ENCODE peak calls at places on chromosomes 7 and 10, in five cellular contexts. Q, G, L, J and K are unnamed samples.
A peak's percentile ranks its signal among the peaks of the same experiment; 100 is the strongest.

GRCh38 chr7:84123903-84124573 is 70.6 kb downstream of the SEMA3A start:
- DNase-seq in Q (peak; percentile 14), G (no peak), L (no peak), J (no peak), K (no peak)

GRCh38 chr10:99676435-99676834 is 17.1 kb downstream of the ENTPD7 start:
- DNase-seq in L (no peak), Q (no peak), J (no peak), G (peak; percentile 79), K (no peak)

GRCh38 chr10:8079126-8079525 is 24.6 kb downstream of the GATA3 start:
- DNase-seq in J (no peak), G (no peak), L (no peak), Q (no peak), K (no peak)

GRCh38 chr10:51369903-51370302 is 295.6 kb downstream of the PRKG1 start:
- DNase-seq in Q (no peak), G (peak; percentile 43), L (no peak), J (no peak), K (no peak)

GRCh38 chr10:103123282-103124033 is 69.6 kb downstream of the NT5C2 start:
- DNase-seq in L (no peak), G (no peak), J (no peak), Q (no peak), K (no peak)

GRCh38 chr10:37638569-37638968 is 218.8 kb downstream of the ZNF248 start:
- DNase-seq in J (no peak), Q (no peak), G (no peak), L (no peak), K (no peak)

GRCh38 chr10:68727146-68727545 is 6.1 kb downstream of the CCAR1 start:
- DNase-seq in Q (no peak), G (no peak), L (no peak), J (no peak), K (no peak)

GRCh38 chr7:133265821-133266220 is 12.9 kb downstream of the EXOC4 start:
- DNase-seq in L (no peak), G (peak; percentile 42), Q (no peak), J (no peak), K (no peak)

GRCh38 chr10:117496031-117496430 is 46.5 kb upstream of the EMX2 start:
- DNase-seq in J (no peak), Q (no peak), L (no peak), G (no peak), K (no peak)

GRCh38 chr10:120606051-120606764 is 149.2 kb downstream of the PLPP4 start:
- DNase-seq in Q (no peak), G (no peak), L (no peak), J (no peak), K (no peak)

DNA sequence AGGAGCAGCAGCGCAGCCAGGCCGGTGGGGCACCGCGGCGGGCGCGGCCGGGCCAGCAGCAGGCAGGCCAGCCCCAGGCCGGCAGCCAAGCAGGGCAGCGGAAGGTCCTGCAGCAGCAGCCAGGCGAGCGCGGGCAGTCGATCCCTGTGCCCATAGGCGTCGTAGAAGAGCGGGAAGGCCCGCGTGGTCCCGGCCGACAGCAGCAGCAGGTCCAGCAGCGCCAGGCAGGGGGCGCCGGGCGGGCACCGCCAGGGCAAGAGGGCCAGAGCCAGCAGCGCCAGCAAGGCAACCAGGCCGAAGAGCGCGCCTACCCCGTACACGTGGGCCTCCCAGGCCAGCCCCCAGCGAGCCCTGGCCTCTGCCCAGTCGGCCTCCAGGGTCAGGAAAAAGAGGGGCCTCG is 8.4 kb upstream of the RBM28 start:
- DNase-seq in L (no peak), J (no peak), Q (no peak), G (peak; percentile 73), K (peak; percentile 79)
- TF ChIP-seq CTCF in L (no peak), J (peak; percentile 50), Q (peak; percentile 16), G (peak; percentile 58), K (peak; percentile 48)

GRCh38 chr10:87092356-87092860 is 2.2 kb downstream of the GLUD1 start:
- DNase-seq in J (no peak), Q (no peak), G (peak; percentile 55), L (no peak), K (no peak)

GRCh38 chr10:87094373-87095240 is at the start of the genes GLUD1 and SHLD2:
- DNase-seq in L (peak; percentile 73), Q (peak; percentile 97), J (peak; percentile 93), G (peak; percentile 95), K (peak; percentile 97)

GRCh38 chr10:87092861-87093460 is 1.7 kb downstream of the GLUD1 start:
- DNase-seq in L (no peak), Q (peak; percentile 82), G (peak; percentile 42), J (no peak), K (no peak)

GRCh38 chr10:87093461-87094372 is 926 bp downstream of the GLUD1 start:
- DNase-seq in L (peak; percentile 57), J (peak; percentile 70), Q (peak; percentile 77), G (peak; percentile 40), K (peak; percentile 86)

GRCh38 chr10:87095241-87095945 is 387 bp downstream of the SHLD2 start:
- DNase-seq in L (peak; percentile 72), J (peak; percentile 83), Q (peak; percentile 74), G (peak; percentile 94), K (peak; percentile 95)
- TF ChIP-seq CTCF in L (no peak), J (no peak), Q (no peak), G (no peak), K (no peak)

DNA sequence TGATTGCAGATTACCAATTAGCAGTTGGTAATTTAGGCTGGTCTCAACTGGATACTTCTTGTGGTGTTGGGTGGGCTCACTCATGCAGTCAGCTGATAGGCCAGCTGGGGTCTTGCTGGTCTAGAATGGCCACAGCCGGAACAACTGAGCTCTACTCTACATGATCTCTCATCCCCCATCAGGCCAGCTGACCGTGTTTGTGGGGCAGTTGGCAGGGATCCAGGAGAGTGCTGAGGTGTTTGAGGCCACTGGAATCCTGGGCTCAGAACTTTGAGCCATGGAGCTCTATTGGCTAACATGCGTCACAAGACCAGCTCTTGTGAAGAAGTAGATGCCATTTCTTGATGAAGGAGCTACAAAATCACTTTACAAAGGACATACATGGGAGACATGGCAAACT is 242.4 kb downstream of the GFRA1 start:
- DNase-seq in Q (no peak), L (no peak), G (no peak), J (no peak), K (no peak)
- TF ChIP-seq CTCF in Q (no peak), L (no peak), G (no peak), J (no peak), K (no peak)

GRCh38 chr7:21256310-21256877 is 171.5 kb upstream of the SP4 start:
- DNase-seq in Q (peak; percentile 64), L (no peak), J (no peak), G (peak; percentile 57), K (no peak)

GRCh38 chr7:21251166-21251806 is 176.6 kb upstream of the SP4 start:
- DNase-seq in Q (no peak), J (no peak), G (no peak), L (no peak), K (no peak)

DNA sequence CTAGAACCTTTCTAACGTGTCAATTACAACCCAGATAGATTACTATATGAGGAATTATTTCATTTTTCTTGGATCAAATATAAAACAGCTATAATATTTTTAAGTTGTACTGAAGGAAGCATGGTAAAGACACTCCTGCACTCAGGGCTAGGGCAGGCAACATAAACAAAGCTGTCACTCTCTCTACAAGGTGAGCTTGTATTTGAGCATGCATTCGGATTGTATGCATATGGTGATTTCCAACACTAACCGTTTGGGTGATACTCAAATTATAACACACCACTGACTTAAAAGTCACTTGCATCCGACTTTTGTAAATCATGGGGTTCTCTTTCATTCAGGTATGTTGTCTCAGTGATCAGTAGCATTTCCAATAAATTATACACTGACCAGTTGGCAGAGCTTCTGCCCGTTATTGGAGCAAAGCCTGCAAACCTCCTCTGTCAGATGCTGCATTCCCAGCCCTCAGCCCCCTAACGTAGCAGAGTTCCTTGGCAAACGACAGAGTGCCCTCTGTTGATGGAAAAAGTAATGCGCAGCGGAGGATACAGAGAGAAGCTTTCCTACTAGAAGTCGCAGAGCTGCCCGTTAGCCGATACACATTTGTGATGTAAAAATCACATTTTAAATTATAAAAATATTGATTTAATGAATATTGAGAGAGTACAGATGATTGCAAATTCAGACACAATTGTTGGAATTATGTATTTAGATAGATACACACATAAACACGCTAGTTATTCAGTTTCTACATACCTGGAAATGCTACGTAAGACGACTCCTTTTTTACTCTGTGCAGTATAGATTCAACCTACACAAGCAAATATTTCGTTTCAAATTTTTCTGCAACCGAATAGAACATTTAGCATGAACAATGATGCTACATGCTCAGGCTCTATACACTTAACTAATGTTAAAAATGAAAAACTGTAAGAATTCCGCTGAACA is 173.9 kb upstream of the SP4 start:
- DNase-seq in G (peak; percentile 64), J (no peak), L (peak; percentile 73), Q (peak; percentile 42), K (no peak)
- TF ChIP-seq CTCF in G (peak; percentile 71), J (no peak), L (peak; percentile 39), Q (peak; percentile 37), K (peak; percentile 62)

DNA sequence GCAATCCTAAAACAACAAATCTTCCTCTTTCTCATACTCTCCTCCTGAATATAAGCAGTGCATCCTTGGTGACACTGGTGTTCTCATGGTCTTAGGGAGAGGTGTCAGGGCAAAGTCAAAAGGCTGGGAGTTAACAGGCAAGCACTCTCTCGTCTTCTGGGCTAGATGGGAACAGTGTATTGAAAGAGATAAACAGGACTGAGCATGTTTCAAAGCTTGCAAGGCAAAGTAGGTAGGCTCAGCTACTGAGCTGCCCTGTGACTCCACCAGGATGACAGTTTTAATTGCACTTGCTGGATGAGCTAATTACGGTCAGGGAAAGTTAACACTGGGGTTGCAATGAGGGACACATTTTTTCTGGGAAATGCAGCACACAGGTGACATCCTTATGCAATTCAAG is 554.9 kb upstream of the NRP1 start:
- DNase-seq in L (no peak), J (no peak), G (no peak), Q (no peak), K (no peak)
- TF ChIP-seq CTCF in L (no peak), J (no peak), G (no peak), Q (no peak), K (no peak)

GRCh38 chr10:133014416-133015210 is 72.2 kb upstream of the CFAP46 start:
- DNase-seq in J (no peak), L (no peak), G (no peak), Q (no peak), K (no peak)

GRCh38 chr10:133015321-133015720 is 72.4 kb upstream of the ADGRA1 start:
- DNase-seq in G (no peak), L (no peak), J (no peak), Q (no peak), K (no peak)

GRCh38 chr10:133016493-133017202 is 71.1 kb upstream of the ADGRA1 start:
- DNase-seq in J (no peak), L (no peak), G (no peak), Q (no peak), K (no peak)

GRCh38 chr10:133017203-133017601 is 70.5 kb upstream of the ADGRA1 start:
- DNase-seq in Q (no peak), L (no peak), G (no peak), J (no peak), K (no peak)

DNA sequence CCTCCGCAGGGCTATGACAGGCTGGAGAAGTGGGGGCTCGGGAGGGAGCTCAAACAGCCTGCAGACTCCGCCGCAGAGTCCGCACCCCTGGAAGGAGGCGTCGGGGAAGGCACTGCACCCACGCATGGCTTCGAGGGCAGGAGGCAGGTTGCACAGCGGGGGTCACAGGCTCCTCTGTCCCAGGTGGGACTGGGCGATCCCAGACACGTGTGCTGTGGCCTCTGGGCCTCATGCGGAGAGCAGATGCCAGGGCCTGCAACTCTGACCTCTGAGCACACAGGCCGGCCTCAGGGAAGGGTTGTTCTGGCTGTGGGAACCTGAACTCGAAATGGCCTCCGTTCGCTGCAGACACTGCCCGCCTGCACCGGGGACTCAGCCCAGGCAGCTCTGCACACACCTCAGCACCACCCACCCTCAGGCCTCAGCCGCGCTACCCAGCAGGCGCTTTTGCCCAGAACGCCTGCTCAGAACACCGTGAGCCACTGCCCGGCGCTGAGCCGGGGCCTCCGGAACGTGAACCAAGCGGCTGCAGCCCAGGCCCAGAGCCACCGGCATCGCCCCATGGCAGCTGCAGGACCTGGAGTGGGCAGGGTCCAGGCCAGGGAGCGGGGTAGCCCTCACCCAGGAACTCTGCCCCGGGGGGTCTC is 71.8 kb upstream of the ADGRA1 start:
- DNase-seq in G (no peak), J (no peak), Q (no peak), L (no peak), K (no peak)
- TF ChIP-seq CTCF in G (no peak), J (no peak), Q (no peak), L (no peak), K (no peak)